ENCODE peak calls at places on chromosomes 2 and 18, in seven cellular contexts. One of them, this sample, is unnamed.

GRCh38 chr2:24819442-24820174 is 26.4 kb downstream of the CENPO start:
- DNase-seq in IMR-90: no peak
- DNase-seq in bronchial epithelial cell: no peak
- DNase-seq in adipocyte: no peak
- DNase-seq in NCI-H187: no peak
- DNase-seq in AG08395: no peak
- DNase-seq in activated naive CD4-positive, alpha-beta T cell treated with Interleukin-2 at 50 U/mL for 16 hours: no peak
- DNase-seq in this sample: no peak

GRCh38 chr2:231159306-231159705 is 34.5 kb upstream of the HTR2B start:
- DNase-seq in adipocyte: peak; percentile 30
- DNase-seq in activated naive CD4-positive, alpha-beta T cell treated with Interleukin-2 at 50 U/mL for 16 hours: no peak
- DNase-seq in NCI-H187: no peak
- DNase-seq in AG08395: no peak
- DNase-seq in bronchial epithelial cell: no peak
- DNase-seq in IMR-90: no peak
- DNase-seq in this sample: no peak

GRCh38 chr18:63253428-63254372 is 65.9 kb downstream of the BCL2 start:
- DNase-seq in IMR-90: peak; percentile 44
- DNase-seq in adipocyte: peak; percentile 86
- DNase-seq in activated naive CD4-positive, alpha-beta T cell treated with Interleukin-2 at 50 U/mL for 16 hours: no peak
- DNase-seq in NCI-H187: no peak
- DNase-seq in bronchial epithelial cell: peak; percentile 71
- DNase-seq in AG08395: peak; percentile 52
- DNase-seq in this sample: peak; percentile 49

GRCh38 chr2:144629937-144630336 is 110.0 kb upstream of the ZEB2 start:
- DNase-seq in adipocyte: peak; percentile 44
- DNase-seq in IMR-90: peak; percentile 2
- DNase-seq in bronchial epithelial cell: no peak
- DNase-seq in NCI-H187: no peak
- DNase-seq in AG08395: no peak
- DNase-seq in activated naive CD4-positive, alpha-beta T cell treated with Interleukin-2 at 50 U/mL for 16 hours: no peak
- DNase-seq in this sample: no peak

GRCh38 chr2:18792684-18793083 is 203.3 kb upstream of the NT5C1B start:
- DNase-seq in bronchial epithelial cell: no peak
- DNase-seq in adipocyte: no peak
- DNase-seq in activated naive CD4-positive, alpha-beta T cell treated with Interleukin-2 at 50 U/mL for 16 hours: no peak
- DNase-seq in IMR-90: no peak
- DNase-seq in NCI-H187: no peak
- DNase-seq in AG08395: no peak
- DNase-seq in this sample: no peak

GRCh38 chr18:76365561-76365960 is 129.5 kb downstream of the ZNF516 start:
- DNase-seq in NCI-H187: no peak
- DNase-seq in IMR-90: no peak
- DNase-seq in adipocyte: no peak
- DNase-seq in activated naive CD4-positive, alpha-beta T cell treated with Interleukin-2 at 50 U/mL for 16 hours: no peak
- DNase-seq in bronchial epithelial cell: no peak
- DNase-seq in AG08395: no peak
- DNase-seq in this sample: no peak

GRCh38 chr2:241507430-241508239 is 749 bp downstream of the STK25 start:
- DNase-seq in adipocyte: peak; percentile 77
- DNase-seq in AG08395: peak; percentile 59
- DNase-seq in activated naive CD4-positive, alpha-beta T cell treated with Interleukin-2 at 50 U/mL for 16 hours: peak; percentile 31
- DNase-seq in IMR-90: peak; percentile 33
- DNase-seq in bronchial epithelial cell: peak; percentile 10
- DNase-seq in NCI-H187: no peak
- DNase-seq in this sample: peak; percentile 47

GRCh38 chr2:101829018-101829396 is 131.5 kb downstream of the MAP4K4 start:
- DNase-seq in AG08395: no peak
- DNase-seq in adipocyte: no peak
- DNase-seq in NCI-H187: no peak
- DNase-seq in IMR-90: no peak
- DNase-seq in activated naive CD4-positive, alpha-beta T cell treated with Interleukin-2 at 50 U/mL for 16 hours: no peak
- DNase-seq in bronchial epithelial cell: no peak
- DNase-seq in this sample: no peak

GRCh38 chr2:37481244-37481643 is 136.8 kb downstream of the QPCT start:
- DNase-seq in AG08395: no peak
- DNase-seq in IMR-90: no peak
- DNase-seq in activated naive CD4-positive, alpha-beta T cell treated with Interleukin-2 at 50 U/mL for 16 hours: no peak
- DNase-seq in adipocyte: no peak
- DNase-seq in bronchial epithelial cell: no peak
- DNase-seq in NCI-H187: no peak
- DNase-seq in this sample: no peak

GRCh38 chr2:11710210-11710609 is 36.2 kb upstream of the LPIN1 start:
- DNase-seq in activated naive CD4-positive, alpha-beta T cell treated with Interleukin-2 at 50 U/mL for 16 hours: no peak
- DNase-seq in AG08395: peak; percentile 91
- DNase-seq in IMR-90: peak; percentile 88
- DNase-seq in NCI-H187: no peak
- DNase-seq in adipocyte: peak; percentile 75
- DNase-seq in bronchial epithelial cell: peak; percentile 85
- DNase-seq in this sample: no peak

GRCh38 chr18:23578067-23578705 is 8.1 kb downstream of the NPC1 start:
- DNase-seq in NCI-H187: no peak
- DNase-seq in adipocyte: no peak
- DNase-seq in IMR-90: no peak
- DNase-seq in activated naive CD4-positive, alpha-beta T cell treated with Interleukin-2 at 50 U/mL for 16 hours: no peak
- DNase-seq in bronchial epithelial cell: no peak
- DNase-seq in AG08395: no peak
- DNase-seq in this sample: peak; percentile 24

GRCh38 chr2:207539470-207539869 is 9.7 kb downstream of the CREB1 start:
- DNase-seq in adipocyte: no peak
- DNase-seq in activated naive CD4-positive, alpha-beta T cell treated with Interleukin-2 at 50 U/mL for 16 hours: no peak
- DNase-seq in AG08395: no peak
- DNase-seq in bronchial epithelial cell: no peak
- DNase-seq in NCI-H187: no peak
- DNase-seq in IMR-90: no peak
- DNase-seq in this sample: no peak

GRCh38 chr2:72989770-72990556 is 72.6 kb downstream of the EMX1 start:
- DNase-seq in bronchial epithelial cell: no peak
- DNase-seq in NCI-H187: no peak
- DNase-seq in activated naive CD4-positive, alpha-beta T cell treated with Interleukin-2 at 50 U/mL for 16 hours: no peak
- DNase-seq in adipocyte: no peak
- DNase-seq in IMR-90: peak; percentile 11
- DNase-seq in AG08395: no peak
- DNase-seq in this sample: no peak

GRCh38 chr2:136006658-136007057 is 21.2 kb upstream of the DARS1 start:
- DNase-seq in NCI-H187: no peak
- DNase-seq in AG08395: no peak
- DNase-seq in bronchial epithelial cell: peak; percentile 19
- DNase-seq in IMR-90: peak; percentile 43
- DNase-seq in adipocyte: peak; percentile 27
- DNase-seq in activated naive CD4-positive, alpha-beta T cell treated with Interleukin-2 at 50 U/mL for 16 hours: no peak
- DNase-seq in this sample: no peak

GRCh38 chr2:188068093-188068492 is 223.6 kb upstream of the GULP1 start:
- DNase-seq in bronchial epithelial cell: peak; percentile 21
- DNase-seq in activated naive CD4-positive, alpha-beta T cell treated with Interleukin-2 at 50 U/mL for 16 hours: no peak
- DNase-seq in AG08395: no peak
- DNase-seq in NCI-H187: no peak
- DNase-seq in adipocyte: no peak
- DNase-seq in IMR-90: peak; percentile 44
- DNase-seq in this sample: peak; percentile 14

GRCh38 chr2:138090330-138090729 is 126.1 kb downstream of the HNMT start:
- DNase-seq in AG08395: peak; percentile 72
- DNase-seq in adipocyte: peak; percentile 35
- DNase-seq in NCI-H187: no peak
- DNase-seq in bronchial epithelial cell: peak; percentile 70
- DNase-seq in IMR-90: peak; percentile 58
- DNase-seq in activated naive CD4-positive, alpha-beta T cell treated with Interleukin-2 at 50 U/mL for 16 hours: no peak
- DNase-seq in this sample: peak; percentile 50

This sample was measured in GM12865.